ENCODE peak calls at places on chromosomes 4 and X, in four cellular contexts. W, Y, U and J are unnamed samples.

GRCh38 chr4:113971706-113972360 is 7.6 kb downstream of the ARSJ start:
- DNase-seq in U (no peak), W (peak; percentile 14), Y (peak; percentile 49), J (peak; percentile 81)

GRCh38 chr4:174423257-174423944 is 98.9 kb downstream of the HPGD start:
- DNase-seq in W (peak; percentile 89), U (peak; percentile 54), Y (peak; percentile 77), J (peak; percentile 42)

GRCh38 chrX:130174051-130174704 is 2.4 kb downstream of the RAB33A start:
- DNase-seq in W (peak; percentile 50), Y (peak; percentile 62), U (no peak), J (peak; percentile 84)

GRCh38 chr4:53863731-53864130 is 200.7 kb downstream of the CHIC2 start:
- DNase-seq in Y (no peak), U (no peak), W (no peak), J (no peak)

GRCh38 chrX:48025561-48025960 is 18.8 kb downstream of the SPACA5 start:
- DNase-seq in U (peak; percentile 15), Y (peak; percentile 77), W (peak; percentile 54), J (peak; percentile 60)

GRCh38 chrX:23959781-23960180 is 52.0 kb downstream of the CXorf58 start:
- DNase-seq in U (no peak), W (no peak), Y (no peak), J (no peak)

GRCh38 chr4:111988514-111988913 is 156.7 kb upstream of the FAM241A start:
- DNase-seq in U (no peak), W (no peak), Y (no peak), J (no peak)

GRCh38 chrX:13005671-13006473 is 31.0 kb downstream of the TMSB4X start:
- DNase-seq in U (no peak), W (no peak), Y (peak; percentile 59), J (peak; percentile 26)

GRCh38 chr4:10272511-10272910 is 155.9 kb upstream of the WDR1 start:
- DNase-seq in U (no peak), W (no peak), Y (no peak), J (no peak)

GRCh38 chr4:175656615-175657014 is 155.4 kb downstream of the GPM6A start:
- DNase-seq in U (no peak), W (no peak), Y (no peak), J (no peak)

GRCh38 chr4:36786519-36786918 is 458.0 kb upstream of the NWD2 start:
- DNase-seq in Y (no peak), W (no peak), U (no peak), J (no peak)

GRCh38 chr4:159360549-159360948 is 257.7 kb downstream of the RAPGEF2 start:
- DNase-seq in Y (peak; percentile 88), U (no peak), W (peak; percentile 79), J (peak; percentile 88)

GRCh38 chrX:100973411-100973810 is 3.9 kb downstream of the ARL13A start:
- DNase-seq in W (no peak), U (no peak), Y (peak; percentile 88), J (no peak)

GRCh38 chr4:33626242-33626641 is 2618.1 kb downstream of the ARAP2 start:
- DNase-seq in Y (no peak), W (no peak), U (no peak), J (no peak)

GRCh38 chr4:139814285-139815015 is 148.8 kb downstream of the MGST2 start:
- DNase-seq in U (no peak), Y (no peak), W (no peak), J (peak; percentile 48)

GRCh38 chr4:54723786-54724185 is 66.0 kb downstream of the KIT start:
- DNase-seq in U (no peak), Y (no peak), W (no peak), J (no peak)

GRCh38 chr4:67084801-67085200 is 460.5 kb downstream of the CENPC start:
- DNase-seq in U (no peak), Y (no peak), W (no peak), J (no peak)

GRCh38 chr4:8200302-8200975 is 1.3 kb downstream of the SH3TC1 start:
- DNase-seq in U (no peak), W (no peak), Y (peak; percentile 78), J (no peak)

GRCh38 chrX:31036895-31037294 is 34.9 kb downstream of the FTHL17 start:
- DNase-seq in U (peak; percentile 10), Y (peak; percentile 66), W (peak; percentile 60), J (peak; percentile 40)

GRCh38 chrX:48470833-48471118 is 716 bp upstream of the SLC38A5 start:
- DNase-seq in W (no peak), U (no peak), Y (no peak), J (no peak)

GRCh38 chr4:152494020-152494419 is 41.9 kb downstream of the FBXW7 start:
- DNase-seq in W (no peak), Y (no peak), U (no peak), J (no peak)

GRCh38 chr4:8723222-8723980 is 130.8 kb downstream of the CPZ start:
- DNase-seq in U (no peak), W (no peak), Y (no peak), J (no peak)

GRCh38 chr4:10949039-10949728 is 264.6 kb upstream of the CLNK start:
- DNase-seq in U (no peak), Y (no peak), W (no peak), J (no peak)

GRCh38 chrX:74351760-74352159 is 47.8 kb downstream of the ZCCHC13 start:
- DNase-seq in U (no peak), Y (no peak), W (no peak), J (peak; percentile 3)

GRCh38 chr4:54677416-54677815 is 19.7 kb downstream of the KIT start:
- DNase-seq in Y (no peak), U (no peak), W (no peak), J (no peak)

GRCh38 chrX:11380187-11380586 is 87.0 kb downstream of the AMELX start:
- DNase-seq in Y (peak; percentile 67), U (no peak), W (no peak), J (peak; percentile 36)

GRCh38 chr4:54189140-54189539 is 40.0 kb upstream of the PDGFRA start:
- DNase-seq in W (no peak), U (no peak), Y (peak; percentile 22), J (peak; percentile 61)

GRCh38 chr4:112897548-112897947 is 151.9 kb upstream of the ANK2 start:
- DNase-seq in W (no peak), Y (no peak), U (no peak), J (no peak)

GRCh38 chrX:114344756-114345155 is 239.1 kb upstream of the HTR2C start:
- DNase-seq in Y (peak; percentile 55), U (peak; percentile 1), W (peak; percentile 0), J (peak; percentile 36)

GRCh38 chr4:16418814-16419213 is 192.5 kb upstream of the TAPT1 start:
- DNase-seq in Y (peak; percentile 96), U (no peak), W (peak; percentile 36), J (peak; percentile 6)

GRCh38 chr4:173564461-173564860 is 34.4 kb upstream of the HAND2 start:
- DNase-seq in U (no peak), W (no peak), Y (no peak), J (no peak)

GRCh38 chr4:58807843-58808605 is 1697.8 kb upstream of the IGFBP7 start:
- DNase-seq in Y (no peak), W (peak; percentile 13), U (no peak), J (no peak)

GRCh38 chrX:118761950-118762725 is 34.7 kb downstream of the IL13RA1 start:
- DNase-seq in U (no peak), Y (no peak), W (no peak), J (no peak)

GRCh38 chr4:98928131-98928504 is 815 bp downstream of the EIF4E start:
- DNase-seq in Y (peak; percentile 77), W (peak; percentile 81), U (peak; percentile 67), J (peak; percentile 68)

GRCh38 chrX:96707829-96708228 is 23.2 kb downstream of the DIAPH2 start:
- DNase-seq in U (no peak), W (no peak), Y (no peak), J (no peak)

DNA sequence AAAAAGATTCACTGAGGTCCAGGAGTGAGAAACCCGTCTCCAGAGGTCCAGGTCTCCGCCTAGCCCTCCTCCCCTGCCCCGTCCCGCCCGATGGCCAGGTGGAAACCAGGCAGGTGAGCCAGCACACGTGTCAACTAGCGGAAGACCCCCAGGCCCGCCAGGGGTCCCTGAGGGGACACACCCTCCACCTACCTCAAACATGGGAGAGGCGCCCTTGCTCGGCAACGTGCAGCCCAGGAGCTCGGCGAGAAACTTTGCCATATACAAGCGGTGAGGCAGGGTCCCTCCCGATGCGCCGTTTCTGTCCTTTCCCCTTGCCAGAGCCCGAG is 330.0 kb downstream of the HNRNPD start:
- DNase-seq in Y (no peak), W (no peak), U (no peak), J (no peak)
- H3K4me3 ChIP-seq in Y (no peak overlapping the region), W (no peak overlapping the region), U (peak overlapping the region; percentile 31), J (no peak overlapping the region)

GRCh38 chr4:2402453-2402852 is 16.0 kb downstream of the ZFYVE28 start:
- DNase-seq in Y (no peak), U (no peak), W (no peak), J (no peak)
- H3K4me3 ChIP-seq in Y (peak overlapping the region; percentile 39), U (no peak overlapping the region), W (peak overlapping the region; percentile 37), J (peak overlapping the region; percentile 45)

GRCh38 chr4:183857040-183857439 is 48.1 kb upstream of the STOX2 start:
- DNase-seq in Y (no peak), U (no peak), W (no peak), J (no peak)

GRCh38 chr4:183855651-183856190 is 49.4 kb upstream of the STOX2 start:
- DNase-seq in U (no peak), Y (no peak), W (no peak), J (no peak)

GRCh38 chr4:183858011-183858615 is 47.0 kb upstream of the STOX2 start:
- DNase-seq in Y (no peak), U (no peak), W (no peak), J (no peak)

GRCh38 chr4:183848762-183849161 is 56.3 kb upstream of the STOX2 start:
- DNase-seq in Y (no peak), U (no peak), W (no peak), J (no peak)

DNA sequence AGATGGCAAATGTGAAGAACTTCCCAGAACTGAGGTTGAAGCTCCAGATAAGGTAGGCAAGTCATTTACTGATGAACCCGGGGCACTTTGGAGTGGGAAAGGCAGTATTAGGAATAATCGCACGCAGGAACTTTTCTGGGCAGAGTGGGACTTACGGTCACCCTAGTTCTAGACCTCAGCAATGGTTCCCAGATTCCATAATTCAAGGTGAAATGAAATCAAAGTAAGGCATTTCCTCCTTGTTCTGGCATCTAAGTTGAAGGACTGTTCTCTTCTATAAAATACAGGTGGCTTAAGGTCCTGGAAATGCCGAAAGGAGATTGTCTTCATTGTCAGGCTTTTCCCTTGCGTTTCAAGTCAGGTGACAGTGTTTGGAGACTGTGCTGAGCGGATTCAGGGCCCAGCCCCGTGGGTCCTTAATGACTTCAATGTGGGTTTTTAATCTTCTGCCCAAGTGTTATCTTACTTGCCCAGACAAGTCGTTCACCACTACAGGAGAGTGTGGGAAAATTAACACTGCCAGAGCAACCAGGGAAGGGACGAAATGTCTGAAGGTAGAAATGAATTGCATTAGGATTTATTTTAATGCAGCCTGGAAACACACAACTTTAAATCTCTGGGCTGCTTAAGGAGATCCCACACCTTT is 52.1 kb upstream of the STOX2 start:
- DNase-seq in W (no peak), Y (no peak), U (no peak), J (no peak)
- H3K4me3 ChIP-seq in W (no peak overlapping the region), Y (no peak overlapping the region), U (no peak overlapping the region), J (no peak overlapping the region)

DNA sequence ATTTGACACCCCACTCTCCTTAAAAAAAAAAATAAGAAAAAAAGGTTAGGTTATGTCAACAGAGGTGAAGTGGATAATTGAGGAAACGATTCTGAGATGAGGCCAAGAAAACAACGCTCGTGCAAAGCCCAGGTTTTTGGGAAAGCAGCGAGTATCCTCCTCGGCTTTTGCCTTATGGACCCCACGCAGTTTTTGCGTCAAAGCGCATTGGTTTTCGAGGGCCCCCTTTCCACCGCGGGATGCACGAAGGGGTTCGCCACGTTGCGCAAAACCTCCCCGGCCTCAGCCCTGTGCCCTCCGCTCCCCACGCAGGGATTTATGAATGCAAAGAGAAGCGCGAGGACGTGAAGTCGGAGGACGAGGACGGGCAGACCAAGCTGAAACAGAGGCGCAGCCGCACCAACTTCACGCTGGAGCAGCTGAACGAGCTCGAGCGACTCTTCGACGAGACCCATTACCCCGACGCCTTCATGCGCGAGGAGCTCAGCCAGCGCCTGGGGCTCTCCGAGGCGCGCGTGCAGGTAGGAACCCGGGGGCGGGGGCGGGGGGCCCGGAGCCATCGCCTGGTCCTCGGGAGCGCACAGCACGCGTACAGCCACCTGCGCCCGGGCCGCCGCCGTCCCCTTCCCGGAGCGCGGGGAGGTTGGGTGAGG is 3.8 kb downstream of the SHOX start:
- DNase-seq in Y (peak; percentile 14), W (no peak), U (no peak), J (no peak)
- H3K4me3 ChIP-seq in Y (no peak overlapping the region), W (no peak overlapping the region), U (no peak overlapping the region), J (no peak overlapping the region)